ENCODE peak calls at places on chromosome 9, in five cellular contexts. One of them, this sample, is unnamed.

GRCh38 chr9:87944096-87944495 is 26.3 kb downstream of the SPATA31C1 start:
- DNase-seq in HFFc6: no peak
- DNase-seq in hepatocyte: no peak
- DNase-seq in GM12865: no peak
- DNase-seq in nephron progenitor cell: no peak
- DNase-seq in this sample: no peak

GRCh38 chr9:35619800-35620158 is 1.6 kb upstream of the CD72 start:
- DNase-seq in GM12865: peak; percentile 64
- DNase-seq in hepatocyte: no peak
- DNase-seq in nephron progenitor cell: no peak
- DNase-seq in HFFc6: no peak
- DNase-seq in this sample: no peak

GRCh38 chr9:10534863-10535262 is 77.9 kb downstream of the PTPRD start:
- DNase-seq in nephron progenitor cell: no peak
- DNase-seq in HFFc6: no peak
- DNase-seq in hepatocyte: peak; percentile 9
- DNase-seq in GM12865: no peak
- DNase-seq in this sample: no peak

GRCh38 chr9:5518061-5518936 is 8.0 kb downstream of the PDCD1LG2 start:
- DNase-seq in GM12865: peak; percentile 62
- DNase-seq in nephron progenitor cell: no peak
- DNase-seq in hepatocyte: no peak
- DNase-seq in HFFc6: peak; percentile 30
- DNase-seq in this sample: no peak

GRCh38 chr9:137224850-137225694 is at the start of gene CYSRT1:
- DNase-seq in HFFc6: no peak
- DNase-seq in hepatocyte: no peak
- DNase-seq in GM12865: no peak
- DNase-seq in nephron progenitor cell: no peak
- DNase-seq in this sample: peak; percentile 70

GRCh38 chr9:99134893-99135341 is 30.0 kb downstream of the TGFBR1 start:
- DNase-seq in HFFc6: peak; percentile 67
- DNase-seq in nephron progenitor cell: no peak
- DNase-seq in hepatocyte: no peak
- DNase-seq in GM12865: peak; percentile 10
- DNase-seq in this sample: no peak

GRCh38 chr9:111975709-111976108 is 79.1 kb downstream of the UGCG start:
- DNase-seq in HFFc6: no peak
- DNase-seq in GM12865: peak; percentile 55
- DNase-seq in hepatocyte: peak; percentile 45
- DNase-seq in nephron progenitor cell: no peak
- DNase-seq in this sample: no peak

GRCh38 chr9:19223724-19224123 is 6.8 kb upstream of the DENND4C start:
- DNase-seq in HFFc6: no peak
- DNase-seq in nephron progenitor cell: no peak
- DNase-seq in GM12865: no peak
- DNase-seq in hepatocyte: peak; percentile 54
- DNase-seq in this sample: no peak

DNA sequence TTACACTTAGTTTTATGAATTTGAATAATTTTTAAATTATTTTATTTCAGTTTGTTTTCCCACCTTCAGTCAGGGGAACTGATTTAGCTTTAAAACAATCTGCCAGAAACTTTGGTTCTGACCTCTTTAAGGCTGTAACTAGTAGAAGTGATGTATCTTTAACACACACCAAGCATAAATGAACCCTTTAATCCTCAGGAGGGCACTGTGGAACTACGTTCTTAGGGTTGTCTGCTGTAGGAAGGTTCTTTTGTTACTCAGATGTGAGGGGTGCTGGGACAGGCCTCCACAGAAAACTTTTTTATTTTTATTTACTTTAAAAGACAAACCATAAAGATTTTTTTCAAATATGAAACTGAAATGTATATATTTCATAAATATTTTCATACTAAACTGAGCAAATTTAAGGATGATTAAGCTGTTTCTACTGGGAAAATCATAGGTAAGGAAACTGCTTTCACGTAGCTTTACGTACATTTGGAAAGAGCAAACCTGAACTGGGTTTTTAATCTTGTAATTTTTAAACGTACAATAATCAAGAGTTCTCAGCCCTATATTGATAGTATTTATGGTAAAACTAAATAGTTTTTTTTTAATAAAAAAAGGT is 5.3 kb downstream of the KLF4 start:
- DNase-seq in hepatocyte: peak; percentile 77
- DNase-seq in nephron progenitor cell: no peak
- DNase-seq in GM12865: peak; percentile 71
- DNase-seq in HFFc6: peak; percentile 68
- DNase-seq in this sample: peak; percentile 62
- TF ChIP-seq CTCF in hepatocyte: peak; percentile 62
- TF ChIP-seq CTCF in nephron progenitor cell: peak; percentile 54
- TF ChIP-seq CTCF in GM12865: peak; percentile 35
- TF ChIP-seq CTCF in HFFc6: peak; percentile 74
- TF ChIP-seq CTCF in this sample: peak; percentile 85

GRCh38 chr9:124442360-124442759 is 7.9 kb upstream of the ADGRD2 start:
- DNase-seq in nephron progenitor cell: no peak
- DNase-seq in GM12865: no peak
- DNase-seq in hepatocyte: no peak
- DNase-seq in HFFc6: no peak
- DNase-seq in this sample: no peak

GRCh38 chr9:124439661-124440243 is 10.5 kb upstream of the ADGRD2 start:
- DNase-seq in nephron progenitor cell: no peak
- DNase-seq in HFFc6: no peak
- DNase-seq in hepatocyte: no peak
- DNase-seq in GM12865: no peak
- DNase-seq in this sample: no peak

GRCh38 chr9:124439086-124439485 is 11.2 kb upstream of the ADGRD2 start:
- DNase-seq in HFFc6: no peak
- DNase-seq in nephron progenitor cell: no peak
- DNase-seq in GM12865: no peak
- DNase-seq in hepatocyte: no peak
- DNase-seq in this sample: no peak

GRCh38 chr9:124441291-124441690 is 9.0 kb upstream of the ADGRD2 start:
- DNase-seq in nephron progenitor cell: no peak
- DNase-seq in HFFc6: no peak
- DNase-seq in hepatocyte: no peak
- DNase-seq in GM12865: no peak
- DNase-seq in this sample: no peak

DNA sequence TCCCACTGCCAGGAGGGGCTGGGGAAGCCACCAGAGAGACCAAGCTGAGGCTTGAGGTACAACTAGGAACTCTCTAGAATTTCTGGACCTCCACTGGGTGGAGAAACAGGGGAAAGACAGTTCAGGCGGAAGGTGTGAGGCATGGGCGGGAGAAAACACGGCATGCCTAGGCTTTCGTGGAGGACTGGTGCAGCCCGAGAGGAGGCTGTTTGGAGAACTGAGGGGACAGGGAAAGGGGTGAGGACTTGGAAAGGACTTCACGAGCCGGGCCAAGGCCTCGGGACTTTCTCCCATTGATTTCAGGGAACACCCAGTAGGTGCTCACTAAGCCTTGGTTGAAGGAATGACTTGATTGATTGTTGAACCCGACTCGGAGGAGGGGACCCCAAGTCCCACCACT is 9.5 kb upstream of the ADGRD2 start:
- DNase-seq in HFFc6: no peak
- DNase-seq in nephron progenitor cell: no peak
- DNase-seq in hepatocyte: no peak
- DNase-seq in GM12865: no peak
- DNase-seq in this sample: no peak
- TF ChIP-seq CTCF in HFFc6: no peak
- TF ChIP-seq CTCF in nephron progenitor cell: no peak
- TF ChIP-seq CTCF in hepatocyte: no peak
- TF ChIP-seq CTCF in GM12865: no peak
- TF ChIP-seq CTCF in this sample: no peak

GRCh38 chr9:96135904-96136303 is 166.1 kb downstream of the HSD17B3 start:
- DNase-seq in HFFc6: no peak
- DNase-seq in hepatocyte: no peak
- DNase-seq in nephron progenitor cell: no peak
- DNase-seq in GM12865: no peak
- DNase-seq in this sample: no peak

GRCh38 chr9:96130970-96131369 is 171.0 kb downstream of the HSD17B3 start:
- DNase-seq in HFFc6: no peak
- DNase-seq in nephron progenitor cell: no peak
- DNase-seq in GM12865: no peak
- DNase-seq in hepatocyte: no peak
- DNase-seq in this sample: no peak

GRCh38 chr9:96135071-96135825 is 166.7 kb downstream of the HSD17B3 start:
- DNase-seq in hepatocyte: no peak
- DNase-seq in GM12865: peak; percentile 48
- DNase-seq in HFFc6: no peak
- DNase-seq in nephron progenitor cell: no peak
- DNase-seq in this sample: no peak

GRCh38 chr9:96136992-96137665 is 164.8 kb downstream of the HSD17B3 start:
- DNase-seq in hepatocyte: peak; percentile 76
- DNase-seq in GM12865: peak; percentile 88
- DNase-seq in nephron progenitor cell: no peak
- DNase-seq in HFFc6: peak; percentile 50
- DNase-seq in this sample: no peak

DNA sequence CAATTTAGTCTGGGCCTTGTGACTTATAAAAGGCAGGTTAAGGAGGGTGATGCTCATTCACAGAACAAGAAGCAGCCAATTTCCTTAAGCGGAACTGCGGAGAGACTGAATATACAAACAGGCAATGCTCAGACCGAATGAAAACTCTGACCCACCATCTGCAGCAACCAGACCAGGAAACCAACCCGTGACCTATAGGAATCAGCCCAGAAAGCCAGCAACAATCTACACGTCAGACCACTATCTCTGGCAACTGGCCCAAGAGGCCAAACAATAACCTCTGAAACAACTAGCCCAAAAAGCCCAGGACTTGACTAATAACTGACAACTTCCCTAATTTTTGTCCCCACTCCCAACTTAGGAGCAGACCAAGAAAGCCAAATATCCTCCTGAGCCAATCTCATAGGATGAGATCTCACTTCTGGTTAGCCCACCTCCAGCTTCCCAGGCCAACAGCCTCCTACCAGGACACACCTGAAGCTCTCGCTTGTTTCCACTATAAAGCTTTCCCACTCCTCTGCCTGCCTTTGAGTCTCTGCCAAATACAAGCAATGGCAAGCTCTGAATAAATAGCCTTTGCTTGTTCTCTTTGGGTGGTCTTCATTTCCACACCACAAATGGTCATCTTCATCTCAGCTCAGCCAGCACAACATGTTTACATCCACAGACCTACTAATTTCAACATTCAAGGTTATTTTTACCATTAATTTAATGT is 168.5 kb downstream of the HSD17B3 start:
- DNase-seq in GM12865: no peak
- DNase-seq in HFFc6: no peak
- DNase-seq in hepatocyte: no peak
- DNase-seq in nephron progenitor cell: no peak
- DNase-seq in this sample: no peak
- TF ChIP-seq CTCF in GM12865: no peak
- TF ChIP-seq CTCF in HFFc6: no peak
- TF ChIP-seq CTCF in hepatocyte: no peak
- TF ChIP-seq CTCF in nephron progenitor cell: no peak
- TF ChIP-seq CTCF in this sample: no peak

DNA sequence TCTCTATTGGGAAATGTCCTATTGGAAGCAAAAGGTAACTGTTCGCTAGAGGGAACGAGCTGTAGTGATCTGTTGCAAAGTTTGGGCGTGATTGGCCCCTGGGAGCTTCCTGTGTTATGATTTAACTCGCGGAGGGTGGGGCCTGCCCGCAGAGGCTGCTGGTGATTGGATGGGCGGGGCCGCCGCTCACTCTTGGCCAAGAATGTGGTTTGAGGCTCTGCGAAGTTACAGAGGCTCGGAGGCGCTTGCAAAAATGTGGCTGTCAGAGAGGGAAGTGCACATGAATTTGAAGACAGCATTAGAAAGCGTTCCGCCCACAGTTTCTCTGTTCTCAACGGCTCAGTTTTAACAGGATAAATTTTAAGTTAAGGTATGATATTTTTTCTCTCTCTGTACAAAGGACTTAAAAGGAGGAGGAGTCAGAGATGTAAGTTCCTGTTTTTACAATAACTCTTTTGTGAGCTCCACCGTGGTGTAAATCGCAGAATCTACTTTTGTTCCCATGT is 46.9 kb downstream of the CNTRL start:
- DNase-seq in GM12865: peak; percentile 96
- DNase-seq in nephron progenitor cell: peak; percentile 92
- DNase-seq in hepatocyte: peak; percentile 97
- DNase-seq in HFFc6: peak; percentile 96
- DNase-seq in this sample: peak; percentile 98
- TF ChIP-seq CTCF in GM12865: no peak
- TF ChIP-seq CTCF in nephron progenitor cell: no peak
- TF ChIP-seq CTCF in hepatocyte: peak; percentile 7
- TF ChIP-seq CTCF in HFFc6: peak; percentile 58
- TF ChIP-seq CTCF in this sample: peak; percentile 67

GRCh38 chr9:115880221-115880620 is 273.4 kb upstream of the PAPPA start:
- DNase-seq in nephron progenitor cell: no peak
- DNase-seq in hepatocyte: no peak
- DNase-seq in HFFc6: no peak
- DNase-seq in GM12865: no peak
- DNase-seq in this sample: no peak

GRCh38 chr9:115879451-115879850 is 274.1 kb upstream of the PAPPA start:
- DNase-seq in GM12865: no peak
- DNase-seq in HFFc6: no peak
- DNase-seq in nephron progenitor cell: no peak
- DNase-seq in hepatocyte: no peak
- DNase-seq in this sample: no peak

GRCh38 chr9:115882911-115883310 is 270.7 kb upstream of the PAPPA start:
- DNase-seq in HFFc6: peak; percentile 61
- DNase-seq in hepatocyte: no peak
- DNase-seq in GM12865: no peak
- DNase-seq in nephron progenitor cell: no peak
- DNase-seq in this sample: no peak

GRCh38 chr9:115883467-115884329 is 269.9 kb upstream of the PAPPA start:
- DNase-seq in GM12865: peak; percentile 8
- DNase-seq in nephron progenitor cell: peak; percentile 35
- DNase-seq in hepatocyte: peak; percentile 67
- DNase-seq in HFFc6: peak; percentile 25
- DNase-seq in this sample: peak; percentile 85

DNA sequence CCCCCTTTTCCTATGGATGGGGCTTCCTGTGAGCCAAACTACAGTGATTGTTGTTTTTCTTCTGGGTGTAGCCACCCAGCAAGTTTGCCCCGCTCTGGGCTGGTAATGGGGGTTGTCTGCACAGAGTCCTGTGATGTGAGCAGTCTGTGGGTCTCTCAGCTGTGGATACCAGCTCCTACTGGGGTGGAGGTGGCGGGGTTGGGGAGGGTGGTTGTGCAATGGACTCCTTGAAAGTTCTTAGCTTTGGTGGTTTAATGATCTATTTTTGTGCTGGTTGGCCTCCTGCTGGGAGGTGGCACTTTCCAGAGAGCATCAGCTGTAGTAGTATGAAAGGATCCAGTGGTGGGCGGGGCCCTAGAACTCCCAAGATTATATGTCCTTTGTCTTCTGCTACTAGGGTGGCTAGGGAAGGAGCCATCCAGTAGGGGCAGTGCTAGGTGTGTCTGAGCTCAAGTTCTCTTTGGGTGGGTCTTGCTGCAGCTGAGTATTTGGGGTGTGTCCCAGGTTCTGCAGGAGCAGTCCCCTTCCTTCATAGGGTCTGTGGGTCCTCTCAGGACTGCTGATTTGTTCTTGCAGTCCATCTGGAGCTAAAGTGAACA is 275.6 kb upstream of the PAPPA start:
- DNase-seq in HFFc6: no peak
- DNase-seq in GM12865: no peak
- DNase-seq in hepatocyte: no peak
- DNase-seq in nephron progenitor cell: no peak
- DNase-seq in this sample: no peak
- TF ChIP-seq CTCF in HFFc6: no peak
- TF ChIP-seq CTCF in GM12865: no peak
- TF ChIP-seq CTCF in hepatocyte: no peak
- TF ChIP-seq CTCF in nephron progenitor cell: no peak
- TF ChIP-seq CTCF in this sample: no peak

This sample was measured in RWPE1.